ENCODE peak calls at places on chromosomes 4 and X, in six cellular contexts. One of them, this sample, is unnamed.

GRCh38 chr4:114509340-114509739 is 89.3 kb upstream of the UGT8 start:
- DNase-seq in left kidney: no peak
- DNase-seq in smooth muscle cell of the brain vasculature: no peak
- DNase-seq in colonic mucosa: no peak
- DNase-seq in IMR-90: no peak
- DNase-seq in H54: no peak
- DNase-seq in this sample: no peak

GRCh38 chr4:125750827-125751466 is 436.2 kb downstream of the FAT4 start:
- DNase-seq in left kidney: peak; percentile 80
- DNase-seq in smooth muscle cell of the brain vasculature: no peak
- DNase-seq in colonic mucosa: no peak
- DNase-seq in IMR-90: peak; percentile 54
- DNase-seq in H54: no peak
- DNase-seq in this sample: no peak

GRCh38 chrX:12886545-12886944 is 19.7 kb downstream of the TLR7 start:
- DNase-seq in left kidney: no peak
- DNase-seq in smooth muscle cell of the brain vasculature: no peak
- DNase-seq in colonic mucosa: no peak
- DNase-seq in IMR-90: no peak
- DNase-seq in H54: no peak
- DNase-seq in this sample: no peak

GRCh38 chr4:4667643-4668081 is 125.8 kb upstream of the STX18 start:
- DNase-seq in left kidney: no peak
- DNase-seq in smooth muscle cell of the brain vasculature: no peak
- DNase-seq in colonic mucosa: no peak
- DNase-seq in IMR-90: no peak
- DNase-seq in H54: no peak
- DNase-seq in this sample: no peak

GRCh38 chr4:83413676-83414075 is 41.9 kb downstream of the HELQ start:
- DNase-seq in left kidney: no peak
- DNase-seq in smooth muscle cell of the brain vasculature: no peak
- DNase-seq in colonic mucosa: no peak
- DNase-seq in IMR-90: peak; percentile 21
- DNase-seq in H54: no peak
- DNase-seq in this sample: no peak

GRCh38 chr4:128565565-128566186 is 243.8 kb upstream of the JADE1 start:
- DNase-seq in left kidney: peak; percentile 88
- DNase-seq in smooth muscle cell of the brain vasculature: no peak
- DNase-seq in colonic mucosa: peak; percentile 52
- DNase-seq in IMR-90: no peak
- DNase-seq in H54: no peak
- DNase-seq in this sample: peak; percentile 26

GRCh38 chr4:151454513-151454912 is 45.5 kb downstream of the FHIP1A start:
- DNase-seq in left kidney: no peak
- DNase-seq in smooth muscle cell of the brain vasculature: no peak
- DNase-seq in colonic mucosa: no peak
- DNase-seq in IMR-90: no peak
- DNase-seq in H54: no peak
- DNase-seq in this sample: no peak

GRCh38 chr4:133316874-133317273 is 167.8 kb downstream of the PCDH10 start:
- DNase-seq in left kidney: no peak
- DNase-seq in smooth muscle cell of the brain vasculature: no peak
- DNase-seq in colonic mucosa: no peak
- DNase-seq in IMR-90: no peak
- DNase-seq in H54: no peak
- DNase-seq in this sample: no peak

GRCh38 chr4:180436366-180436765 is 1806.8 kb upstream of the TENM3 start:
- DNase-seq in left kidney: no peak
- DNase-seq in smooth muscle cell of the brain vasculature: no peak
- DNase-seq in colonic mucosa: no peak
- DNase-seq in IMR-90: no peak
- DNase-seq in H54: no peak
- DNase-seq in this sample: no peak

GRCh38 chr4:384311-385010 is 46.8 kb downstream of the ZNF141 start:
- DNase-seq in left kidney: no peak
- DNase-seq in smooth muscle cell of the brain vasculature: no peak
- DNase-seq in colonic mucosa: no peak
- DNase-seq in IMR-90: no peak
- DNase-seq in H54: no peak
- DNase-seq in this sample: no peak

GRCh38 chr4:151537726-151538125 is 128.8 kb downstream of the FHIP1A start:
- DNase-seq in left kidney: no peak
- DNase-seq in smooth muscle cell of the brain vasculature: no peak
- DNase-seq in colonic mucosa: no peak
- DNase-seq in IMR-90: no peak
- DNase-seq in H54: no peak
- DNase-seq in this sample: no peak